ENCODE peak calls at places on chromosome 1, in five cellular contexts. One of them, this sample, is unnamed.

GRCh38 chr1:240435996-240436566 is 175.9 kb downstream of the GREM2 start:
- DNase-seq in AG10803: no peak
- DNase-seq in fibroblast of mammary gland: no peak
- DNase-seq in A549: no peak
- DNase-seq in GM12864: no peak
- DNase-seq in this sample: no peak

GRCh38 chr1:243903904-243904303 is 53.9 kb upstream of the AKT3 start:
- DNase-seq in AG10803: no peak
- DNase-seq in fibroblast of mammary gland: peak
- DNase-seq in A549: no peak
- DNase-seq in GM12864: no peak
- DNase-seq in this sample: peak

GRCh38 chr1:219567341-219567947 is 45.5 kb downstream of the ZC3H11B start:
- DNase-seq in AG10803: peak
- DNase-seq in fibroblast of mammary gland: peak
- DNase-seq in A549: no peak
- DNase-seq in GM12864: peak
- DNase-seq in this sample: peak

GRCh38 chr1:213715182-213715581 is 272.6 kb upstream of the PROX1 start:
- DNase-seq in AG10803: no peak
- DNase-seq in fibroblast of mammary gland: no peak
- DNase-seq in A549: no peak
- DNase-seq in GM12864: no peak
- DNase-seq in this sample: no peak

GRCh38 chr1:197067457-197067818 is 378 bp upstream of the F13B start:
- DNase-seq in AG10803: no peak
- DNase-seq in fibroblast of mammary gland: no peak
- DNase-seq in A549: no peak
- DNase-seq in GM12864: no peak
- DNase-seq in this sample: no peak

GRCh38 chr1:71089536-71090270 is 8.9 kb upstream of the ZRANB2 start:
- DNase-seq in AG10803: peak
- DNase-seq in fibroblast of mammary gland: peak
- DNase-seq in A549: no peak
- DNase-seq in GM12864: no peak
- DNase-seq in this sample: peak

GRCh38 chr1:224730540-224730939 is 114.4 kb downstream of the CNIH3 start:
- DNase-seq in AG10803: no peak
- DNase-seq in fibroblast of mammary gland: peak
- DNase-seq in A549: no peak
- DNase-seq in GM12864: no peak
- DNase-seq in this sample: no peak

GRCh38 chr1:53305650-53306049 is 22.2 kb downstream of the LRP8 start:
- DNase-seq in AG10803: no peak
- DNase-seq in fibroblast of mammary gland: no peak
- DNase-seq in A549: no peak
- DNase-seq in GM12864: no peak
- DNase-seq in this sample: no peak

GRCh38 chr1:46606255-46606965 is 2.3 kb upstream of the MKNK1 start:
- DNase-seq in AG10803: no peak
- DNase-seq in fibroblast of mammary gland: no peak
- DNase-seq in A549: no peak
- DNase-seq in GM12864: no peak
- DNase-seq in this sample: no peak

GRCh38 chr1:67262735-67263134 is 44.9 kb upstream of the IL12RB2 start:
- DNase-seq in AG10803: no peak
- DNase-seq in fibroblast of mammary gland: no peak
- DNase-seq in A549: no peak
- DNase-seq in GM12864: no peak
- DNase-seq in this sample: no peak

GRCh38 chr1:9321480-9321849 is 28.8 kb downstream of the SPSB1 start:
- DNase-seq in AG10803: peak
- DNase-seq in fibroblast of mammary gland: peak
- DNase-seq in A549: no peak
- DNase-seq in GM12864: no peak
- DNase-seq in this sample: peak

GRCh38 chr1:55321947-55322346 is 106.8 kb upstream of the USP24 start:
- DNase-seq in AG10803: peak
- DNase-seq in fibroblast of mammary gland: peak
- DNase-seq in A549: peak
- DNase-seq in GM12864: no peak
- DNase-seq in this sample: peak

GRCh38 chr1:44808938-44809917 is 905 bp downstream of the BTBD19 start:
- DNase-seq in AG10803: peak
- DNase-seq in fibroblast of mammary gland: peak
- DNase-seq in A549: no peak
- DNase-seq in GM12864: peak
- DNase-seq in this sample: peak

GRCh38 chr1:248618878-248619277 is 16.0 kb downstream of the OR2T11 start:
- DNase-seq in AG10803: peak
- DNase-seq in fibroblast of mammary gland: peak
- DNase-seq in A549: peak
- DNase-seq in GM12864: no peak
- DNase-seq in this sample: no peak

GRCh38 chr1:183267646-183268431 is 81.8 kb downstream of the LAMC2 start:
- DNase-seq in AG10803: peak
- DNase-seq in fibroblast of mammary gland: peak
- DNase-seq in A549: no peak
- DNase-seq in GM12864: no peak
- DNase-seq in this sample: peak

GRCh38 chr1:156025873-156026272 is 5.1 kb upstream of the SSR2 start:
- DNase-seq in AG10803: no peak
- DNase-seq in fibroblast of mammary gland: peak
- DNase-seq in A549: peak
- DNase-seq in GM12864: no peak
- DNase-seq in this sample: peak

GRCh38 chr1:6998267-6998666 is 213.0 kb downstream of the CAMTA1 start:
- DNase-seq in AG10803: no peak
- DNase-seq in fibroblast of mammary gland: no peak
- DNase-seq in A549: peak
- DNase-seq in GM12864: no peak
- DNase-seq in this sample: no peak

GRCh38 chr1:174742805-174743653 is 256.7 kb upstream of the CACYBP start:
- DNase-seq in AG10803: no peak
- DNase-seq in fibroblast of mammary gland: peak
- DNase-seq in A549: no peak
- DNase-seq in GM12864: no peak
- DNase-seq in this sample: peak

GRCh38 chr1:245458761-245459174 is 304.0 kb downstream of the KIF26B start:
- DNase-seq in AG10803: peak
- DNase-seq in fibroblast of mammary gland: peak
- DNase-seq in A549: no peak
- DNase-seq in GM12864: no peak
- DNase-seq in this sample: no peak

GRCh38 chr1:226309398-226310122 is 596 bp upstream of the LIN9 start:
- DNase-seq in AG10803: peak
- DNase-seq in fibroblast of mammary gland: peak
- DNase-seq in A549: peak
- DNase-seq in GM12864: no peak
- DNase-seq in this sample: peak

GRCh38 chr1:186286615-186287317 is 88.3 kb downstream of the TPR start:
- DNase-seq in AG10803: peak
- DNase-seq in fibroblast of mammary gland: peak
- DNase-seq in A549: no peak
- DNase-seq in GM12864: no peak
- DNase-seq in this sample: peak

GRCh38 chr1:47871799-47872353 is 125.3 kb downstream of the TRABD2B start:
- DNase-seq in AG10803: no peak
- DNase-seq in fibroblast of mammary gland: peak
- DNase-seq in A549: no peak
- DNase-seq in GM12864: no peak
- DNase-seq in this sample: peak

GRCh38 chr1:15410223-15410883 is 665 bp downstream of the EFHD2 start:
- DNase-seq in AG10803: no peak
- DNase-seq in fibroblast of mammary gland: no peak
- DNase-seq in A549: no peak
- DNase-seq in GM12864: no peak
- DNase-seq in this sample: no peak

GRCh38 chr1:169860187-169860586 is 33.5 kb downstream of the SCYL3 start:
- DNase-seq in AG10803: no peak
- DNase-seq in fibroblast of mammary gland: no peak
- DNase-seq in A549: no peak
- DNase-seq in GM12864: no peak
- DNase-seq in this sample: no peak

GRCh38 chr1:224662870-224663269 is 46.8 kb downstream of the CNIH3 start:
- DNase-seq in AG10803: no peak
- DNase-seq in fibroblast of mammary gland: no peak
- DNase-seq in A549: no peak
- DNase-seq in GM12864: no peak
- DNase-seq in this sample: no peak

GRCh38 chr1:147627435-147628110 is 42.8 kb downstream of the ACP6 start:
- DNase-seq in AG10803: peak
- DNase-seq in fibroblast of mammary gland: peak
- DNase-seq in A549: peak
- DNase-seq in GM12864: peak
- DNase-seq in this sample: peak

GRCh38 chr1:84884671-84885389 is 8.2 kb downstream of the LPAR3 start:
- DNase-seq in AG10803: no peak
- DNase-seq in fibroblast of mammary gland: peak
- DNase-seq in A549: no peak
- DNase-seq in GM12864: no peak
- DNase-seq in this sample: no peak

GRCh38 chr1:2610036-2610720 is 22.6 kb downstream of the MMEL1 start:
- DNase-seq in AG10803: peak
- DNase-seq in fibroblast of mammary gland: no peak
- DNase-seq in A549: no peak
- DNase-seq in GM12864: no peak
- DNase-seq in this sample: no peak

GRCh38 chr1:54190526-54190925 is 9.3 kb downstream of the CYB5RL start:
- DNase-seq in AG10803: no peak
- DNase-seq in fibroblast of mammary gland: no peak
- DNase-seq in A549: no peak
- DNase-seq in GM12864: no peak
- DNase-seq in this sample: no peak

GRCh38 chr1:116375884-116376733 is 3.1 kb downstream of the ATP1A1 start:
- DNase-seq in AG10803: peak
- DNase-seq in fibroblast of mammary gland: peak
- DNase-seq in A549: no peak
- DNase-seq in GM12864: no peak
- DNase-seq in this sample: peak

DNA sequence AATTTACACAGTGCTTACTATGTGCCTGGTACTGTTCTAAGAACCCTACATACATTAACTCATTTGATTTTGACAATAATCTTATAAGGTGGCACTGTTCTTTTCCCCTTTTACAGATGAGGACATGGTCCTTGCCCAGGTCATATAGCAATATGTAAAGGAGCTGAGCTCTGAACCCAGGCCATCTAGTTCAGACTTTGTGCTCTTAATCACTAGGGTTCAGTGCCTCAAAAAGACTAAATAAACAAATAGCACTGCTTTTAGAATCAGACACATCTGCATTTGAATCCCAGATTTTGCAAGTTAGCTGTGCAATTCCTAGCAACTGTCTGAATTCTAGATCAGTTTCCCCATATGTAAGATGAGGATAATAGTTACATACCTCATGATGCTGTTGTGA is 8.7 kb upstream of the BCAR3 start:
- DNase-seq in AG10803: no peak
- DNase-seq in fibroblast of mammary gland: no peak
- DNase-seq in A549: no peak
- DNase-seq in GM12864: no peak
- DNase-seq in this sample: no peak
- H3K4me3 ChIP-seq in AG10803: no peak
- H3K4me3 ChIP-seq in fibroblast of mammary gland: no peak
- H3K4me3 ChIP-seq in A549: no peak
- H3K4me3 ChIP-seq in GM12864: no peak
- H3K4me3 ChIP-seq in this sample: no peak

DNA sequence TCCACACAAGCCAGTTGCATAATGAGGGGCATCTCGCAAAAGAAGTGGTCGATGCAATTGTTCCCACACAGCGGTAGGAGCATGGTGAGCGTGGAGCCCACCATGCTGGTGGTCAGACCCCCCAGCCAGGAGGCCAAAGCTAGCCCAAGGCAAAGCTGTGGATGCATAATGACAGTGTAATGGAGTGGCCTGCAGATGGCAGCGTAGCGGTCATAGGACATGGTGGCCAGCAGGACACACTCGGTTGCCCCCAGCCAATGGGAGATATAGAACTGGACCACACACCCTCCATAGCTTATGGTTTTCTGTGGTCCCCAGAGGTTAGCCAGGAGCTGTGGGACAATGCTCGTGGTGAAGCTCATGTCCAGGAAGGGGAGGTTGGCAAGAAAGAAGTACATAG is 4.3 kb downstream of the OR2C3 start:
- DNase-seq in AG10803: no peak
- DNase-seq in fibroblast of mammary gland: no peak
- DNase-seq in A549: no peak
- DNase-seq in GM12864: no peak
- DNase-seq in this sample: no peak
- TF ChIP-seq CTCF in AG10803: no peak
- TF ChIP-seq CTCF in fibroblast of mammary gland: no peak
- TF ChIP-seq CTCF in A549: no peak
- TF ChIP-seq CTCF in GM12864: no peak
- TF ChIP-seq CTCF in this sample: no peak

DNA sequence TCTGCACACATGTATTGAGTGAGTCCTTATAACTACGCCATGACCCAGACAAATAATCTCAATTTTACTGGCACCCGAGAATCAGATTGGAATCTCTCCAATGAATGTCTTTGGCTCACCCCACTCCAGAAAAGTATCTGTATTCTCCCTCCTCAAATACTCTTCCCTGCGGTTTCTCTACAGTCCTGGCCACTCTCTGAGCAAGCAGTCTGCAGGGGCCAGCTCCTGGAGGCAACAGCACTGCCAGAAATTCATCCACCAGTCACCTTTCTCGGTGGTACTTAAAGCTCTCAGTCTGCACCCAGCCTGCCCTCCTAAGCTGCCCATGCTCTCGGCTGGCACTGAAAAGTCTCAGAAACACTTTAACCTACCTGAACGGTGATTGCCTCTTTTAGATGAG is 16.1 kb upstream of the LYST start:
- DNase-seq in AG10803: peak
- DNase-seq in fibroblast of mammary gland: peak
- DNase-seq in A549: no peak
- DNase-seq in GM12864: no peak
- DNase-seq in this sample: peak
- H3K4me3 ChIP-seq in AG10803: peak
- H3K4me3 ChIP-seq in fibroblast of mammary gland: peak
- H3K4me3 ChIP-seq in A549: no peak
- H3K4me3 ChIP-seq in GM12864: peak
- H3K4me3 ChIP-seq in this sample: no peak

GRCh38 chr1:25026304-25026703 is 96.2 kb upstream of the RUNX3 start:
- DNase-seq in AG10803: no peak
- DNase-seq in fibroblast of mammary gland: no peak
- DNase-seq in A549: no peak
- DNase-seq in GM12864: no peak
- DNase-seq in this sample: no peak

GRCh38 chr1:25027876-25028586 is 98.0 kb upstream of the RUNX3 start:
- DNase-seq in AG10803: no peak
- DNase-seq in fibroblast of mammary gland: no peak
- DNase-seq in A549: no peak
- DNase-seq in GM12864: no peak
- DNase-seq in this sample: no peak

GRCh38 chr1:25028587-25028909 is 98.5 kb upstream of the RUNX3 start:
- DNase-seq in AG10803: no peak
- DNase-seq in fibroblast of mammary gland: no peak
- DNase-seq in A549: no peak
- DNase-seq in GM12864: no peak
- DNase-seq in this sample: no peak

GRCh38 chr1:25024631-25025350 is 94.7 kb upstream of the RUNX3 start:
- DNase-seq in AG10803: no peak
- DNase-seq in fibroblast of mammary gland: no peak
- DNase-seq in A549: no peak
- DNase-seq in GM12864: no peak
- DNase-seq in this sample: no peak

GRCh38 chr1:25026757-25027450 is 96.8 kb upstream of the RUNX3 start:
- DNase-seq in AG10803: no peak
- DNase-seq in fibroblast of mammary gland: no peak
- DNase-seq in A549: no peak
- DNase-seq in GM12864: no peak
- DNase-seq in this sample: peak
- TF ChIP-seq CTCF in AG10803: no peak
- TF ChIP-seq CTCF in fibroblast of mammary gland: no peak
- TF ChIP-seq CTCF in A549: no peak
- TF ChIP-seq CTCF in GM12864: no peak
- TF ChIP-seq CTCF in this sample: peak